ENCODE peak calls at places on chromosomes 16 and 17, in five cellular contexts. G is non-pigmented ciliary epithelial cell; A is ureter; W is omental fat pad; N is activated T-helper 2 cell treated with anti-CD3 and anti-CD28 coated beads, Interferon-gamma antibody, Interleukin-2, Interleukin-4, amounts not matched to agents 10 μg/mL and 5 μg/mL and 100 μg/mL, durations not matched to agents 14 hours and 24 hours and 36 hours. J is an unnamed sample.

GRCh38 chr17:22202702-22203101 is 510.4 kb downstream of the KCNJ18 start:
- DNase-seq in G (no peak), A (peak), W (no peak), N (no peak), J (no peak)

GRCh38 chr17:16415031-16415924 is at the start of gene TRPV2:
- DNase-seq in G (no peak), A (no peak), W (no peak), N (peak), J (no peak)

GRCh38 chr17:65092262-65092661 is 35.7 kb upstream of the GNA13 start:
- DNase-seq in G (no peak), A (no peak), W (no peak), N (no peak), J (no peak)

GRCh38 chr17:80087346-80088265 is 13.8 kb upstream of the GAA start:
- DNase-seq in G (no peak), A (no peak), W (no peak), N (no peak), J (no peak)

GRCh38 chr17:81481011-81481799 is 31.4 kb downstream of the ACTG1 start:
- DNase-seq in G (no peak), A (no peak), W (no peak), N (peak), J (no peak)

GRCh38 chr17:33192961-33193911 is 99.9 kb downstream of the ASIC2 start:
- DNase-seq in G (no peak), A (no peak), W (no peak), N (no peak), J (no peak)

GRCh38 chr17:65537845-65538678 is 23.4 kb downstream of the AXIN2 start:
- DNase-seq in G (no peak), A (no peak), W (no peak), N (peak), J (no peak)

GRCh38 chr16:27972500-27972899 is 91.0 kb downstream of the GSG1L start:
- DNase-seq in G (peak), A (no peak), W (no peak), N (peak), J (no peak)

GRCh38 chr16:27291722-27292240 is 22.0 kb upstream of the IL4R start:
- DNase-seq in G (no peak), A (no peak), W (no peak), N (no peak), J (no peak)

GRCh38 chr16:66900721-66901441 is 17.8 kb downstream of the CDH16 start:
- DNase-seq in G (no peak), A (no peak), W (no peak), N (no peak), J (no peak)

GRCh38 chr17:34720760-34721159 is 141.4 kb downstream of the TMEM132E start:
- DNase-seq in G (no peak), A (no peak), W (no peak), N (no peak), J (no peak)

GRCh38 chr16:626787-627457 is 3.9 kb upstream of the WFIKKN1 start:
- DNase-seq in G (peak), A (no peak), W (peak), N (no peak), J (peak)

GRCh38 chr16:47129755-47130435 is 13.8 kb downstream of the NETO2 start:
- DNase-seq in G (no peak), A (no peak), W (no peak), N (no peak), J (no peak)

GRCh38 chr17:70646673-70647072 is 477.3 kb downstream of the KCNJ2 start:
- DNase-seq in G (no peak), A (no peak), W (no peak), N (no peak), J (no peak)

GRCh38 chr16:84362410-84362809 is 5.9 kb upstream of the ATP2C2 start:
- DNase-seq in G (no peak), A (no peak), W (no peak), N (no peak), J (no peak)

GRCh38 chr17:30921544-30922196 is at the start of gene ADAP2:
- DNase-seq in G (no peak), A (peak), W (no peak), N (no peak), J (no peak)

GRCh38 chr17:65277576-65277975 is 140.4 kb downstream of the RGS9 start:
- DNase-seq in G (no peak), A (no peak), W (no peak), N (no peak), J (no peak)

GRCh38 chr16:80938035-80938927 is 68.4 kb downstream of the CMC2 start:
- DNase-seq in G (peak), A (peak), W (no peak), N (no peak), J (peak)

GRCh38 chr17:48583708-48584582 is 5.8 kb upstream of the HOXB4 start:
- DNase-seq in G (no peak), A (no peak), W (no peak), N (no peak), J (no peak)

GRCh38 chr16:700684-701584 is 4.7 kb downstream of the FBXL16 start:
- DNase-seq in G (no peak), A (no peak), W (no peak), N (peak), J (no peak)

GRCh38 chr17:7136266-7136877 is 21.8 kb upstream of the ASGR2 start:
- DNase-seq in G (peak), A (peak), W (peak), N (peak), J (peak)

J was measured in AG04450.